ENCODE peak calls at places on chromosomes 13 and 19, in ten cellular contexts. X, K, W, P, A, S, R, E, M and Q are unnamed samples.

GRCh38 chr13:30895773-30896172 is 10.3 kb upstream of the MEDAG start:
- DNase-seq in X (no peak), K (peak), W (peak), P (no peak), A (no peak), S (no peak), R (no peak), E (no peak), M (peak), Q (no peak)

GRCh38 chr13:33678906-33679657 is 138.9 kb upstream of the RFC3 start:
- DNase-seq in X (peak), K (peak), W (peak), P (peak), A (peak), S (peak), R (no peak), E (no peak), M (peak), Q (peak)

GRCh38 chr13:42354246-42355117 is 82.5 kb downstream of the AKAP11 start:
- DNase-seq in X (no peak), K (peak), W (no peak), P (peak), A (peak), S (no peak), R (no peak), E (no peak), M (no peak), Q (no peak)

GRCh38 chr13:74346960-74347359 is 212.8 kb upstream of the KLF12 start:
- DNase-seq in X (no peak), K (no peak), W (no peak), P (no peak), A (no peak), S (no peak), R (no peak), E (no peak), M (no peak), Q (no peak)

GRCh38 chr19:38564981-38565685 is 52.6 kb downstream of the MAP4K1 start:
- DNase-seq in X (no peak), K (no peak), W (no peak), P (no peak), A (no peak), S (no peak), R (no peak), E (no peak), M (no peak), Q (no peak)

GRCh38 chr13:38421590-38422560 is 72.2 kb downstream of the UFM1 start:
- DNase-seq in X (no peak), K (peak), W (no peak), P (no peak), A (no peak), S (no peak), R (no peak), E (no peak), M (no peak), Q (no peak)

GRCh38 chr13:19888799-19889198 is 25.4 kb upstream of the ZMYM5 start:
- DNase-seq in X (no peak), K (peak), W (no peak), P (no peak), A (no peak), S (no peak), R (no peak), E (no peak), M (no peak), Q (no peak)

GRCh38 chr13:59946924-59947323 is 216.8 kb downstream of the DIAPH3 start:
- DNase-seq in X (no peak), K (peak), W (no peak), P (no peak), A (no peak), S (no peak), R (no peak), E (no peak), M (no peak), Q (no peak)

GRCh38 chr13:73138276-73138950 is 79.6 kb downstream of the KLF5 start:
- DNase-seq in X (no peak), K (peak), W (no peak), P (no peak), A (no peak), S (no peak), R (no peak), E (no peak), M (no peak), Q (no peak)

GRCh38 chr19:12782424-12783225 is 7.3 kb upstream of the HOOK2 start:
- DNase-seq in X (peak), K (peak), W (peak), P (peak), A (peak), S (peak), R (peak), E (peak), M (no peak), Q (peak)

GRCh38 chr13:49311816-49312215 is 64.1 kb downstream of the CDADC1 start:
- DNase-seq in X (no peak), K (no peak), W (no peak), P (no peak), A (no peak), S (no peak), R (no peak), E (no peak), M (no peak), Q (no peak)

GRCh38 chr13:94999871-95000270 is 287.5 kb upstream of the SOX21 start:
- DNase-seq in X (no peak), K (no peak), W (no peak), P (no peak), A (no peak), S (no peak), R (no peak), E (no peak), M (no peak), Q (no peak)

GRCh38 chr13:100610399-100611347 is 22.1 kb upstream of the GGACT start:
- DNase-seq in X (no peak), K (no peak), W (no peak), P (no peak), A (no peak), S (no peak), R (no peak), E (no peak), M (no peak), Q (no peak)